ENCODE peak calls at places on chromosomes 11 and 22, in four cellular contexts. F is transverse colon, O is mucosa of descending colon, H is RWPE1. J is an unnamed sample.

GRCh38 chr11:15195454-15196200 is 80.9 kb downstream of the INSC start:
- DNase-seq in F (no peak), O (no peak), H (no peak), J (no peak)

GRCh38 chr22:42910221-42910942 is 53.3 kb upstream of the ARFGAP3 start:
- DNase-seq in F (no peak), O (no peak), H (no peak), J (no peak)

GRCh38 chr11:92122561-92122960 is 102.1 kb upstream of the FAT3 start:
- DNase-seq in F (no peak), O (no peak), H (no peak), J (no peak)

GRCh38 chr11:43944761-43945311 is 2.4 kb downstream of the C11orf96 start:
- DNase-seq in F (peak; percentile 75), O (peak; percentile 84), H (peak; percentile 69), J (peak; percentile 90)

GRCh38 chr11:113667801-113668200 is 38.3 kb downstream of the TMPRSS5 start:
- DNase-seq in F (no peak), O (no peak), H (no peak), J (no peak)

GRCh38 chr11:66492161-66492865 is 12.1 kb downstream of the DPP3 start:
- DNase-seq in F (no peak), O (no peak), H (no peak), J (no peak)

GRCh38 chr11:12680246-12680939 is 6.2 kb downstream of the TEAD1 start:
- DNase-seq in F (peak; percentile 91), O (peak; percentile 90), H (peak; percentile 63), J (peak; percentile 90)

GRCh38 chr11:834371-835316 is 1.9 kb downstream of the CD151 start:
- DNase-seq in F (peak; percentile 86), O (peak; percentile 86), H (peak; percentile 87), J (peak; percentile 96)

GRCh38 chr22:45586651-45587405 is 84.1 kb downstream of the FBLN1 start:
- DNase-seq in F (no peak), O (no peak), H (no peak), J (no peak)

GRCh38 chr11:44316388-44317240 is 6.7 kb upstream of the ALX4 start:
- DNase-seq in F (no peak), O (no peak), H (no peak), J (no peak)

GRCh38 chr11:88523362-88524028 is 186.0 kb upstream of the CTSC start:
- DNase-seq in F (no peak), O (no peak), H (peak; percentile 10), J (no peak)

GRCh38 chr11:108805030-108805429 is 140.2 kb downstream of the DDX10 start:
- DNase-seq in F (no peak), O (no peak), H (no peak), J (no peak)

GRCh38 chr11:57158582-57158981 is 23.2 kb upstream of the LRRC55 start:
- DNase-seq in F (no peak), O (no peak), H (no peak), J (no peak)

GRCh38 chr11:128021304-128022006 is 565.9 kb downstream of the ETS1 start:
- DNase-seq in F (no peak), O (no peak), H (no peak), J (no peak)

GRCh38 chr11:71266114-71266833 is 13.9 kb upstream of the SHANK2 start:
- DNase-seq in F (peak; percentile 75), O (peak; percentile 86), H (no peak), J (peak; percentile 43)

GRCh38 chr11:64810891-64811272 is 531 bp upstream of the MEN1 start:
- DNase-seq in F (peak; percentile 31), O (peak; percentile 58), H (no peak), J (no peak)

GRCh38 chr11:72223615-72224586 is 666 bp upstream of the INPPL1 start:
- DNase-seq in F (peak; percentile 85), O (peak; percentile 89), H (no peak), J (peak; percentile 79)

GRCh38 chr11:64867748-64868462 is 10.5 kb downstream of the EHD1 start:
- DNase-seq in F (no peak), O (no peak), H (peak; percentile 71), J (no peak)

GRCh38 chr22:28148816-28149465 is 229.9 kb upstream of the PITPNB start:
- DNase-seq in F (no peak), O (no peak), H (no peak), J (no peak)

GRCh38 chr11:75802913-75803820 is 11.8 kb upstream of the UVRAG start:
- DNase-seq in F (peak; percentile 83), O (peak; percentile 61), H (peak; percentile 70), J (peak; percentile 79)

GRCh38 chr11:46112961-46113617 is 8.2 kb downstream of the PHF21A start:
- DNase-seq in F (no peak), O (no peak), H (peak; percentile 73), J (peak; percentile 30)

GRCh38 chr22:38017939-38018885 is 33.9 kb upstream of the SOX10 start:
- DNase-seq in F (no peak), O (no peak), H (no peak), J (no peak)

GRCh38 chr22:48089601-48090331 is 1327.3 kb downstream of the TBC1D22A start:
- DNase-seq in F (no peak), O (peak; percentile 43), H (no peak), J (no peak)

GRCh38 chr11:67272327-67273259 is 6.3 kb downstream of the GRK2 start:
- DNase-seq in F (peak; percentile 23), O (no peak), H (no peak), J (no peak)

GRCh38 chr11:68266936-68267880 is 4.6 kb downstream of the C11orf24 start:
- DNase-seq in F (no peak), O (no peak), H (no peak), J (no peak)

GRCh38 chr11:130650456-130651068 is 202.1 kb downstream of the ADAMTS15 start:
- DNase-seq in F (no peak), O (no peak), H (no peak), J (no peak)

GRCh38 chr11:74318241-74318932 is 6.9 kb upstream of the P4HA3 start:
- DNase-seq in F (no peak), O (no peak), H (no peak), J (no peak)

GRCh38 chr22:48084749-48085090 is 1322.3 kb downstream of the TBC1D22A start:
- DNase-seq in F (no peak), O (no peak), H (no peak), J (no peak)

GRCh38 chr11:33387586-33387985 is 130.4 kb downstream of the HIPK3 start:
- DNase-seq in F (no peak), O (no peak), H (no peak), J (no peak)

GRCh38 chr22:42357634-42358296 is 74.4 kb downstream of the NFAM1 start:
- DNase-seq in F (no peak), O (no peak), H (peak; percentile 28), J (peak; percentile 32)

GRCh38 chr11:2435288-2436012 is 8.9 kb downstream of the TRPM5 start:
- DNase-seq in F (no peak), O (peak; percentile 16), H (no peak), J (no peak)

GRCh38 chr11:36030707-36031365 is 87.0 kb downstream of the LDLRAD3 start:
- DNase-seq in F (no peak), O (no peak), H (no peak), J (no peak)

GRCh38 chr11:112583246-112583893 is 322.7 kb upstream of the PLET1 start:
- DNase-seq in F (no peak), O (no peak), H (no peak), J (no peak)

GRCh38 chr11:112582366-112582765 is 321.7 kb upstream of the PLET1 start:
- DNase-seq in F (no peak), O (no peak), H (no peak), J (no peak)

GRCh38 chr11:112587664-112588063 is 327.0 kb upstream of the PLET1 start:
- DNase-seq in F (no peak), O (no peak), H (no peak), J (no peak)

GRCh38 chr11:112581747-112582146 is 321.1 kb upstream of the PLET1 start:
- DNase-seq in F (no peak), O (no peak), H (no peak), J (no peak)

GRCh38 chr11:112584674-112585073 is 324.0 kb upstream of the PLET1 start:
- DNase-seq in F (no peak), O (no peak), H (peak; percentile 15), J (peak; percentile 46)
- TF ChIP-seq CTCF in F (no peak), O (no peak), H (no peak), J (no peak)

GRCh38 chr11:102453286-102453797 is 777 bp upstream of the TMEM123 start:
- DNase-seq in F (no peak), O (no peak), H (no peak), J (no peak)

GRCh38 chr11:102451041-102451692 is 1.4 kb downstream of the TMEM123 start:
- DNase-seq in F (no peak), O (no peak), H (no peak), J (no peak)

GRCh38 chr11:102453921-102454320 is 1.4 kb upstream of the TMEM123 start:
- DNase-seq in F (no peak), O (no peak), H (no peak), J (no peak)

GRCh38 chr11:102451693-102452460 is 688 bp downstream of the TMEM123 start:
- DNase-seq in F (peak; percentile 82), O (peak; percentile 87), H (peak; percentile 36), J (peak; percentile 49)

GRCh38 chr11:102452461-102453285 is at the start of gene TMEM123:
- DNase-seq in F (peak; percentile 89), O (peak; percentile 91), H (peak; percentile 66), J (peak; percentile 80)
- TF ChIP-seq CTCF in F (no peak), O (no peak), H (no peak), J (no peak)

GRCh38 chr11:70158201-70158600 is 44.9 kb upstream of the FADD start:
- DNase-seq in F (no peak), O (no peak), H (no peak), J (peak; percentile 25)
- TF ChIP-seq CTCF in F (no peak), O (no peak), H (no peak), J (peak; percentile 12)

GRCh38 chr11:97140885-97141494 is 751.2 kb downstream of the JRKL start:
- DNase-seq in F (no peak), O (no peak), H (peak; percentile 2), J (no peak)
- TF ChIP-seq CTCF in F (peak; percentile 41), O (no peak), H (peak; percentile 45), J (no peak)

J was measured in Calu3.